ENCODE peak calls at places on chromosomes 1 and 21, in nine cellular contexts. D is GF-D8; Y is C1 segment of cervical spinal cord; I is HFF-Myc; Q is substantia nigra; Z is effector CD8-positive, alpha-beta T cell; S is astrocyte of the spinal cord; M is stimulated activated CD8-positive, alpha-beta memory T cell treated with anti-CD3 and anti-CD28 coated beads, Interleukin-12 subunit alpha, Interleukin-12 subunit beta, amount 100 ng/mL, for 1 hour; N is posterior vena cava. A is an unnamed sample.

GRCh38 chr1:69244211-69244610 is 323.5 kb upstream of the LRRC7 start:
- DNase-seq in D (no peak), Y (no peak), I (no peak), Q (no peak), Z (no peak), S (no peak), M (no peak), N (no peak), A (no peak)

GRCh38 chr1:235545294-235545930 is 41.2 kb upstream of the B3GALNT2 start:
- DNase-seq in D (no peak), Y (no peak), I (no peak), Q (no peak), Z (no peak), S (no peak), M (no peak), N (no peak), A (no peak)

GRCh38 chr1:173920868-173921267 is 3.7 kb upstream of the SERPINC1 start:
- DNase-seq in D (no peak), Y (no peak), I (no peak), Q (no peak), Z (no peak), S (no peak), M (no peak), N (no peak), A (no peak)

GRCh38 chr1:94803517-94804441 is 16.4 kb upstream of the SLC44A3 start:
- DNase-seq in D (no peak), Y (no peak), I (no peak), Q (no peak), Z (no peak), S (no peak), M (no peak), N (no peak), A (no peak)

GRCh38 chr21:36973986-36974850 is 7.7 kb upstream of the HLCS start:
- DNase-seq in D (no peak), Y (no peak), I (no peak), Q (no peak), Z (no peak), S (no peak), M (no peak), N (no peak), A (no peak)

GRCh38 chr1:52237430-52237829 is 95.5 kb downstream of the ZFYVE9 start:
- DNase-seq in D (no peak), Y (no peak), I (peak), Q (no peak), Z (no peak), S (peak), M (no peak), N (no peak), A (no peak)

GRCh38 chr1:9438431-9439073 is 100.7 kb upstream of the SLC25A33 start:
- DNase-seq in D (no peak), Y (peak), I (no peak), Q (peak), Z (no peak), S (peak), M (no peak), N (peak), A (no peak)

GRCh38 chr21:14210738-14211137 is at the start of gene LIPI:
- DNase-seq in D (no peak), Y (no peak), I (no peak), Q (no peak), Z (no peak), S (no peak), M (no peak), N (no peak), A (no peak)

GRCh38 chr1:116403506-116404136 is 30.6 kb downstream of the ATP1A1 start:
- DNase-seq in D (no peak), Y (no peak), I (no peak), Q (no peak), Z (no peak), S (no peak), M (no peak), N (no peak), A (no peak)

GRCh38 chr1:35575401-35575958 is 2.4 kb downstream of the TFAP2E start:
- DNase-seq in D (no peak), Y (no peak), I (no peak), Q (no peak), Z (no peak), S (no peak), M (no peak), N (peak), A (peak)

GRCh38 chr1:43867946-43868740 is 65.5 kb upstream of the ARTN start:
- DNase-seq in D (no peak), Y (no peak), I (no peak), Q (no peak), Z (no peak), S (no peak), M (no peak), N (no peak), A (no peak)

GRCh38 chr1:71312545-71312944 is 231.7 kb upstream of the ZRANB2 start:
- DNase-seq in D (no peak), Y (no peak), I (no peak), Q (no peak), Z (no peak), S (no peak), M (no peak), N (no peak), A (no peak)

GRCh38 chr1:55443175-55443933 is 228.2 kb upstream of the USP24 start:
- DNase-seq in D (no peak), Y (no peak), I (peak), Q (no peak), Z (no peak), S (peak), M (no peak), N (peak), A (no peak)

A was measured in spleen.